ENCODE peak calls at places on chromosomes 7 and 10, in five cellular contexts. L is iPS-NIHi11; V is astrocyte; B is bronchial epithelial cell; Z is stimulated activated naive CD8-positive, alpha-beta T cell treated with anti-CD3 and anti-CD28 coated beads, Interleukin-15, amount 100 ng/mL, for 72 hours. W is an unnamed sample.

GRCh38 chr7:100540073-100540723 is 1.2 kb downstream of the AGFG2 start:
- DNase-seq in L (no peak), B (no peak), Z (no peak), V (no peak), W (no peak)

GRCh38 chr7:55534262-55534915 is 37.9 kb downstream of the VOPP1 start:
- DNase-seq in Z (peak; percentile 84), V (peak; percentile 70), L (no peak), B (peak; percentile 81), W (peak; percentile 96)

GRCh38 chr7:29035044-29035740 is 77.1 kb upstream of the TRIL start:
- DNase-seq in Z (peak; percentile 5), V (peak; percentile 92), L (peak; percentile 26), B (peak; percentile 81), W (no peak)

GRCh38 chr10:70648427-70648826 is 23.9 kb upstream of the ADAMTS14 start:
- DNase-seq in Z (no peak), B (no peak), L (no peak), V (peak; percentile 27), W (no peak)

GRCh38 chr10:75137533-75138438 is 26.3 kb downstream of the SAMD8 start:
- DNase-seq in B (peak; percentile 72), L (no peak), V (peak; percentile 65), Z (no peak), W (no peak)

GRCh38 chr7:108459922-108460551 is 3.8 kb upstream of the NRCAM start:
- DNase-seq in V (peak; percentile 8), L (peak; percentile 46), Z (no peak), B (peak; percentile 29), W (no peak)

GRCh38 chr7:107584716-107585115 is 4.7 kb downstream of the BCAP29 start:
- DNase-seq in Z (no peak), L (no peak), V (no peak), B (no peak), W (no peak)

GRCh38 chr7:298739-299138 is 8.8 kb downstream of the FOXL3 start:
- DNase-seq in V (no peak), B (no peak), L (no peak), Z (no peak), W (no peak)

GRCh38 chr7:144474800-144475521 is 71.5 kb upstream of the NOBOX start:
- DNase-seq in V (no peak), Z (no peak), L (no peak), B (no peak), W (no peak)

GRCh38 chr10:130921461-130921860 is 390.1 kb downstream of the TCERG1L start:
- DNase-seq in Z (no peak), B (no peak), L (no peak), V (no peak), W (no peak)

GRCh38 chr7:129769866-129770808 is 158.6 kb downstream of the NRF1 start:
- DNase-seq in L (no peak), Z (no peak), B (no peak), V (no peak), W (no peak)

GRCh38 chr7:94648731-94649130 is 7.2 kb downstream of the SGCE start:
- DNase-seq in L (no peak), Z (no peak), V (no peak), B (no peak), W (no peak)

GRCh38 chr7:67392596-67393438 is 396.2 kb downstream of the TYW1 start:
- DNase-seq in V (no peak), L (peak; percentile 56), Z (no peak), B (no peak), W (no peak)

GRCh38 chr7:7554647-7555575 is 11.8 kb upstream of the MIOS start:
- DNase-seq in B (no peak), Z (no peak), L (no peak), V (no peak), W (no peak)